ENCODE peak calls at places on chromosomes 4 and X, in eight cellular contexts. One of them, this sample, is unnamed.

GRCh38 chrX:37380256-37380655 is 31.1 kb downstream of the PRRG1 start:
- DNase-seq in lung: no peak
- DNase-seq in cardiac fibroblast: no peak
- DNase-seq in hepatocyte: no peak
- DNase-seq in fibroblast of pulmonary artery: no peak
- DNase-seq in pancreas: no peak
- DNase-seq in cardiac muscle cell: no peak
- DNase-seq in keratinocyte: no peak
- DNase-seq in this sample: no peak

GRCh38 chr4:97984545-97985131 is 158.6 kb downstream of the STPG2 start:
- DNase-seq in lung: no peak
- DNase-seq in cardiac fibroblast: no peak
- DNase-seq in hepatocyte: no peak
- DNase-seq in fibroblast of pulmonary artery: peak
- DNase-seq in pancreas: no peak
- DNase-seq in cardiac muscle cell: no peak
- DNase-seq in keratinocyte: no peak
- DNase-seq in this sample: no peak

GRCh38 chr4:7043521-7044414 is 596 bp downstream of the TADA2B start:
- DNase-seq in lung: peak
- DNase-seq in cardiac fibroblast: peak
- DNase-seq in hepatocyte: peak
- DNase-seq in fibroblast of pulmonary artery: peak
- DNase-seq in pancreas: peak
- DNase-seq in cardiac muscle cell: peak
- DNase-seq in keratinocyte: no peak
- DNase-seq in this sample: no peak

GRCh38 chr4:88823058-88823919 is 125.7 kb upstream of the NAP1L5 start:
- DNase-seq in lung: peak
- DNase-seq in cardiac fibroblast: peak
- DNase-seq in hepatocyte: peak
- DNase-seq in fibroblast of pulmonary artery: peak
- DNase-seq in pancreas: peak
- DNase-seq in cardiac muscle cell: peak
- DNase-seq in keratinocyte: no peak
- DNase-seq in this sample: peak

GRCh38 chr4:26912810-26913209 is 52.2 kb downstream of the STIM2 start:
- DNase-seq in lung: no peak
- DNase-seq in cardiac fibroblast: no peak
- DNase-seq in hepatocyte: no peak
- DNase-seq in fibroblast of pulmonary artery: no peak
- DNase-seq in pancreas: no peak
- DNase-seq in cardiac muscle cell: no peak
- DNase-seq in keratinocyte: no peak
- DNase-seq in this sample: no peak

GRCh38 chrX:71533514-71533849 is 578 bp downstream of the OGT start:
- DNase-seq in lung: no peak
- DNase-seq in cardiac fibroblast: no peak
- DNase-seq in hepatocyte: no peak
- DNase-seq in fibroblast of pulmonary artery: no peak
- DNase-seq in pancreas: no peak
- DNase-seq in cardiac muscle cell: peak
- DNase-seq in keratinocyte: no peak
- DNase-seq in this sample: no peak

GRCh38 chr4:23483320-23483958 is 406.4 kb downstream of the PPARGC1A start:
- DNase-seq in lung: no peak
- DNase-seq in cardiac fibroblast: peak
- DNase-seq in hepatocyte: no peak
- DNase-seq in fibroblast of pulmonary artery: peak
- DNase-seq in pancreas: no peak
- DNase-seq in cardiac muscle cell: peak
- DNase-seq in keratinocyte: no peak
- DNase-seq in this sample: no peak

GRCh38 chr4:122621010-122621616 is at the start of gene IL21:
- DNase-seq in lung: no peak
- DNase-seq in cardiac fibroblast: no peak
- DNase-seq in hepatocyte: no peak
- DNase-seq in fibroblast of pulmonary artery: no peak
- DNase-seq in pancreas: no peak
- DNase-seq in cardiac muscle cell: no peak
- DNase-seq in keratinocyte: no peak
- DNase-seq in this sample: no peak

GRCh38 chr4:178784491-178784890 is 1342.3 kb upstream of the AGA start:
- DNase-seq in lung: no peak
- DNase-seq in cardiac fibroblast: no peak
- DNase-seq in hepatocyte: no peak
- DNase-seq in fibroblast of pulmonary artery: no peak
- DNase-seq in pancreas: no peak
- DNase-seq in cardiac muscle cell: no peak
- DNase-seq in keratinocyte: no peak
- DNase-seq in this sample: no peak

GRCh38 chrX:17499512-17499911 is 124.5 kb downstream of the NHS start:
- DNase-seq in lung: no peak
- DNase-seq in cardiac fibroblast: no peak
- DNase-seq in hepatocyte: no peak
- DNase-seq in fibroblast of pulmonary artery: no peak
- DNase-seq in pancreas: no peak
- DNase-seq in cardiac muscle cell: no peak
- DNase-seq in keratinocyte: no peak
- DNase-seq in this sample: no peak

GRCh38 chr4:17323619-17324400 is 188.1 kb downstream of the QDPR start:
- DNase-seq in lung: no peak
- DNase-seq in cardiac fibroblast: peak
- DNase-seq in hepatocyte: peak
- DNase-seq in fibroblast of pulmonary artery: no peak
- DNase-seq in pancreas: no peak
- DNase-seq in cardiac muscle cell: no peak
- DNase-seq in keratinocyte: no peak
- DNase-seq in this sample: no peak

GRCh38 chr4:181870326-181870725 is 372.9 kb upstream of the TENM3 start:
- DNase-seq in lung: no peak
- DNase-seq in cardiac fibroblast: no peak
- DNase-seq in hepatocyte: no peak
- DNase-seq in fibroblast of pulmonary artery: peak
- DNase-seq in pancreas: no peak
- DNase-seq in cardiac muscle cell: no peak
- DNase-seq in keratinocyte: no peak
- DNase-seq in this sample: no peak

GRCh38 chrX:40176979-40177430 is 79.2 kb upstream of the BCOR start:
- DNase-seq in lung: no peak
- DNase-seq in cardiac fibroblast: no peak
- DNase-seq in hepatocyte: peak
- DNase-seq in fibroblast of pulmonary artery: no peak
- DNase-seq in pancreas: no peak
- DNase-seq in cardiac muscle cell: no peak
- DNase-seq in keratinocyte: no peak
- DNase-seq in this sample: no peak

GRCh38 chrX:77548751-77549150 is 101.6 kb downstream of the FGF16 start:
- DNase-seq in lung: no peak
- DNase-seq in cardiac fibroblast: no peak
- DNase-seq in hepatocyte: no peak
- DNase-seq in fibroblast of pulmonary artery: no peak
- DNase-seq in pancreas: no peak
- DNase-seq in cardiac muscle cell: no peak
- DNase-seq in keratinocyte: no peak
- DNase-seq in this sample: no peak

GRCh38 chr4:147780137-147780777 is 48.4 kb downstream of the ARHGAP10 start:
- DNase-seq in lung: no peak
- DNase-seq in cardiac fibroblast: no peak
- DNase-seq in hepatocyte: no peak
- DNase-seq in fibroblast of pulmonary artery: no peak
- DNase-seq in pancreas: peak
- DNase-seq in cardiac muscle cell: no peak
- DNase-seq in keratinocyte: no peak
- DNase-seq in this sample: no peak

GRCh38 chr4:105461221-105462041 is 12.4 kb downstream of the PPA2 start:
- DNase-seq in lung: no peak
- DNase-seq in cardiac fibroblast: peak
- DNase-seq in hepatocyte: no peak
- DNase-seq in fibroblast of pulmonary artery: peak
- DNase-seq in pancreas: no peak
- DNase-seq in cardiac muscle cell: peak
- DNase-seq in keratinocyte: no peak
- DNase-seq in this sample: no peak

GRCh38 chr4:57233391-57233790 is 123.2 kb upstream of the IGFBP7 start:
- DNase-seq in lung: no peak
- DNase-seq in cardiac fibroblast: peak
- DNase-seq in hepatocyte: peak
- DNase-seq in fibroblast of pulmonary artery: peak
- DNase-seq in pancreas: no peak
- DNase-seq in cardiac muscle cell: peak
- DNase-seq in keratinocyte: no peak
- DNase-seq in this sample: no peak

GRCh38 chrX:46325312-46325877 is 219.8 kb downstream of the ZNF674 start:
- DNase-seq in lung: peak
- DNase-seq in cardiac fibroblast: peak
- DNase-seq in hepatocyte: peak
- DNase-seq in fibroblast of pulmonary artery: peak
- DNase-seq in pancreas: no peak
- DNase-seq in cardiac muscle cell: peak
- DNase-seq in keratinocyte: peak
- DNase-seq in this sample: peak

GRCh38 chrX:51395474-51395806 is 62.8 kb downstream of the NUDT10 start:
- DNase-seq in lung: no peak
- DNase-seq in cardiac fibroblast: no peak
- DNase-seq in hepatocyte: no peak
- DNase-seq in fibroblast of pulmonary artery: no peak
- DNase-seq in pancreas: no peak
- DNase-seq in cardiac muscle cell: no peak
- DNase-seq in keratinocyte: no peak
- DNase-seq in this sample: no peak
- H3K4me3 ChIP-seq in lung: no peak
- H3K4me3 ChIP-seq in cardiac fibroblast: no peak
- H3K4me3 ChIP-seq in hepatocyte: no peak
- H3K4me3 ChIP-seq in fibroblast of pulmonary artery: no peak
- H3K4me3 ChIP-seq in pancreas: peak
- H3K4me3 ChIP-seq in cardiac muscle cell: no peak
- H3K4me3 ChIP-seq in keratinocyte: no peak
- H3K4me3 ChIP-seq in this sample: peak

GRCh38 chrX:21839334-21840198 is at the start of gene MBTPS2:
- DNase-seq in lung: peak
- DNase-seq in cardiac fibroblast: peak
- DNase-seq in hepatocyte: peak
- DNase-seq in fibroblast of pulmonary artery: peak
- DNase-seq in pancreas: peak
- DNase-seq in cardiac muscle cell: peak
- DNase-seq in keratinocyte: peak
- DNase-seq in this sample: peak
- TF ChIP-seq CTCF in lung: no peak
- TF ChIP-seq CTCF in cardiac fibroblast: no peak
- TF ChIP-seq CTCF in hepatocyte: peak
- TF ChIP-seq CTCF in fibroblast of pulmonary artery: peak
- TF ChIP-seq CTCF in pancreas: no peak
- TF ChIP-seq CTCF in cardiac muscle cell: no peak
- TF ChIP-seq CTCF in keratinocyte: peak
- TF ChIP-seq CTCF in this sample: no peak

DNA sequence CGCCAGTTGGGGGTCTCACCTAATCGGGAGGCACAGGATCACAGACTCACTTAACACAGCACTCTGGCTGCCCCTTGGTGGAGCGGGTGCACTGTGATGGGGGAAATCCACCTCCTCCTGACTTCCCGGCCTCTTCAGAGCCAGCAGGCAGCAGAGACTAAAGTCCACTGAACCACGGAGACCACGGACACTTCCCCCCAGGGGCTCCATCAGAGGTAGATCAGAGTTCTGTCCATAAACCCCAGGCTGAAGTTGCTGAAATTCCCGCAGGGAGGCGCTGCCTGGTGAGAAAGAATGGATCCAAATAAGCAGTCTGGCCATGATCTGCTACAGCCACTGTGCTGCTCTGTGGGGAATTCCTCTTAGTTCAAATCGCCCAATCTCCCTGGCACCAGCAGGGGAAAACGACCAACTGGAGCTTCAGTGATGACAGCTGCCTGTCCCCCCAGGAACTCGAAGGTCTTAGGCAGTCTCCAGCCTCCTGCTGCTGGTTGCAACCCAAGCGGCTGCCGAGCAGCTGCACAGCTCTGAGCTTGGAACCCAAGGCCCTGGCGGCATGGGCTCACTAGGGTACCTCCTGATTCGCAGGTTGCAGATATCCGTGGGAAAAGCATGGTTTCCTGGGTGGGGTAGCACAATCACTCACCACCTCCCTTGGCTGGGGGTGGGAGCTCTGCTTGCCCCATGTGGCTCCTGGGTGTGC is 106.9 kb upstream of the DCAF12L2 start:
- DNase-seq in lung: no peak
- DNase-seq in cardiac fibroblast: no peak
- DNase-seq in hepatocyte: no peak
- DNase-seq in fibroblast of pulmonary artery: no peak
- DNase-seq in pancreas: no peak
- DNase-seq in cardiac muscle cell: no peak
- DNase-seq in keratinocyte: no peak
- DNase-seq in this sample: no peak
- H3K4me3 ChIP-seq in lung: no peak
- H3K4me3 ChIP-seq in cardiac fibroblast: no peak
- H3K4me3 ChIP-seq in hepatocyte: no peak
- H3K4me3 ChIP-seq in fibroblast of pulmonary artery: no peak
- H3K4me3 ChIP-seq in pancreas: no peak
- H3K4me3 ChIP-seq in cardiac muscle cell: no peak
- H3K4me3 ChIP-seq in keratinocyte: no peak
- H3K4me3 ChIP-seq in this sample: no peak

DNA sequence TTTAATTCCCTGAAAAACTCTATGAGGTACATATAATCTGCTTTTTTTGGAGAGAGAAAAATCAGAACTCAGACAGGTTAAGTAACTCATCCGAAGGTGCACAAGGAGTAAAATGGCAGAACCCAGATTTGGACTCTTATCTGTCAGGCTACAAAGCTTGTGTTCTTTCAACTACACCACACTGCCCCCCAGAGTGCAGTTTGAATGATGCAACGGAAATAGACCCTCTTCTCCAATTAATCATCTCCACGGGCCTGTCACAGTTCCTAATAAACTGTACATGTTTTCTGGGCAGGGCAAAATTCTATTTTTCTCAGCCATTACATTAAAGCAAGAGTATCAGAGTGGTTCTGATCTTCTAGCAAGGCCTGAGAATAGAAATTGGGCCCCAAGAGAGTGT is 35.3 kb upstream of the DCX start:
- DNase-seq in lung: no peak
- DNase-seq in cardiac fibroblast: no peak
- DNase-seq in hepatocyte: peak
- DNase-seq in fibroblast of pulmonary artery: peak
- DNase-seq in pancreas: no peak
- DNase-seq in cardiac muscle cell: peak
- DNase-seq in keratinocyte: no peak
- DNase-seq in this sample: no peak
- TF ChIP-seq CTCF in lung: no peak
- TF ChIP-seq CTCF in cardiac fibroblast: no peak
- TF ChIP-seq CTCF in hepatocyte: peak
- TF ChIP-seq CTCF in fibroblast of pulmonary artery: no peak
- TF ChIP-seq CTCF in pancreas: no peak
- TF ChIP-seq CTCF in cardiac muscle cell: peak
- TF ChIP-seq CTCF in keratinocyte: no peak
- TF ChIP-seq CTCF in this sample: peak

GRCh38 chr4:116925900-116926457 is 159.4 kb downstream of the TRAM1L1 start:
- DNase-seq in lung: peak
- DNase-seq in cardiac fibroblast: no peak
- DNase-seq in hepatocyte: peak
- DNase-seq in fibroblast of pulmonary artery: no peak
- DNase-seq in pancreas: peak
- DNase-seq in cardiac muscle cell: no peak
- DNase-seq in keratinocyte: no peak
- DNase-seq in this sample: peak
- H3K4me3 ChIP-seq in lung: no peak
- H3K4me3 ChIP-seq in cardiac fibroblast: no peak
- H3K4me3 ChIP-seq in hepatocyte: peak
- H3K4me3 ChIP-seq in fibroblast of pulmonary artery: no peak
- H3K4me3 ChIP-seq in pancreas: peak
- H3K4me3 ChIP-seq in cardiac muscle cell: peak
- H3K4me3 ChIP-seq in keratinocyte: no peak
- H3K4me3 ChIP-seq in this sample: peak

GRCh38 chr4:32672369-32672768 is 1952.2 kb downstream of the PCDH7 start:
- DNase-seq in lung: no peak
- DNase-seq in cardiac fibroblast: no peak
- DNase-seq in hepatocyte: no peak
- DNase-seq in fibroblast of pulmonary artery: no peak
- DNase-seq in pancreas: no peak
- DNase-seq in cardiac muscle cell: no peak
- DNase-seq in keratinocyte: no peak
- DNase-seq in this sample: no peak
- TF ChIP-seq CTCF in lung: no peak
- TF ChIP-seq CTCF in cardiac fibroblast: no peak
- TF ChIP-seq CTCF in hepatocyte: no peak
- TF ChIP-seq CTCF in fibroblast of pulmonary artery: no peak
- TF ChIP-seq CTCF in pancreas: no peak
- TF ChIP-seq CTCF in cardiac muscle cell: no peak
- TF ChIP-seq CTCF in keratinocyte: no peak
- TF ChIP-seq CTCF in this sample: no peak